ENCODE peak calls at places on chromosomes 13 and 19, in five cellular contexts. One of them, this sample, is unnamed.

GRCh38 chr19:58166268-58166667 is 15.7 kb upstream of the ZNF329 start:
- DNase-seq in K562: no peak
- DNase-seq in astrocyte: no peak
- DNase-seq in fibroblast of lung: no peak
- DNase-seq in GM23338: no peak
- DNase-seq in this sample: no peak

GRCh38 chr19:11321206-11322126 is 18.0 kb downstream of the RAB3D start:
- DNase-seq in K562: no peak
- DNase-seq in GM23338: peak; percentile 48
- DNase-seq in fibroblast of lung: no peak
- DNase-seq in astrocyte: no peak
- DNase-seq in this sample: peak; percentile 31

GRCh38 chr19:51441410-51442390 is 16.6 kb downstream of the SIGLEC8 start:
- DNase-seq in astrocyte: no peak
- DNase-seq in K562: peak; percentile 49
- DNase-seq in GM23338: no peak
- DNase-seq in fibroblast of lung: no peak
- DNase-seq in this sample: peak; percentile 73

GRCh38 chr13:73708393-73708985 is 425.7 kb downstream of the KLF12 start:
- DNase-seq in GM23338: peak; percentile 83
- DNase-seq in astrocyte: peak; percentile 52
- DNase-seq in K562: peak; percentile 36
- DNase-seq in fibroblast of lung: peak; percentile 58
- DNase-seq in this sample: peak; percentile 62

GRCh38 chr13:58032676-58033440 is 401.3 kb downstream of the PCDH17 start:
- DNase-seq in K562: no peak
- DNase-seq in fibroblast of lung: no peak
- DNase-seq in astrocyte: no peak
- DNase-seq in GM23338: no peak
- DNase-seq in this sample: no peak

GRCh38 chr19:3368441-3368795 is 2.0 kb downstream of the NFIC start:
- DNase-seq in K562: peak; percentile 41
- DNase-seq in astrocyte: no peak
- DNase-seq in fibroblast of lung: no peak
- DNase-seq in GM23338: no peak
- DNase-seq in this sample: no peak

GRCh38 chr19:10617409-10618121 is 7.8 kb upstream of the SLC44A2 start:
- DNase-seq in K562: peak; percentile 42
- DNase-seq in fibroblast of lung: peak; percentile 89
- DNase-seq in GM23338: no peak
- DNase-seq in astrocyte: peak; percentile 87
- DNase-seq in this sample: no peak

GRCh38 chr19:12773571-12773970 is 1.8 kb downstream of the HOOK2 start:
- DNase-seq in GM23338: no peak
- DNase-seq in K562: no peak
- DNase-seq in fibroblast of lung: no peak
- DNase-seq in astrocyte: no peak
- DNase-seq in this sample: no peak

GRCh38 chr13:113636266-113636963 is 21.6 kb downstream of the ATP4B start:
- DNase-seq in GM23338: no peak
- DNase-seq in astrocyte: no peak
- DNase-seq in K562: no peak
- DNase-seq in fibroblast of lung: no peak
- DNase-seq in this sample: no peak

GRCh38 chr19:6126335-6126974 is 9.0 kb upstream of the ACSBG2 start:
- DNase-seq in fibroblast of lung: peak; percentile 63
- DNase-seq in K562: peak; percentile 71
- DNase-seq in astrocyte: peak; percentile 41
- DNase-seq in GM23338: peak; percentile 76
- DNase-seq in this sample: peak; percentile 19

GRCh38 chr13:66219493-66219892 is 1010.6 kb downstream of the PCDH9 start:
- DNase-seq in fibroblast of lung: no peak
- DNase-seq in K562: no peak
- DNase-seq in astrocyte: no peak
- DNase-seq in GM23338: no peak
- DNase-seq in this sample: no peak

GRCh38 chr13:33665776-33666175 is 152.2 kb upstream of the RFC3 start:
- DNase-seq in K562: no peak
- DNase-seq in astrocyte: no peak
- DNase-seq in fibroblast of lung: no peak
- DNase-seq in GM23338: no peak
- DNase-seq in this sample: no peak

GRCh38 chr19:54100560-54100959 is at the start of gene OSCAR:
- DNase-seq in K562: no peak
- DNase-seq in GM23338: no peak
- DNase-seq in astrocyte: no peak
- DNase-seq in fibroblast of lung: no peak
- DNase-seq in this sample: no peak

GRCh38 chr19:43300206-43300605 is 30.9 kb upstream of the PSG9 start:
- DNase-seq in GM23338: no peak
- DNase-seq in K562: no peak
- DNase-seq in astrocyte: no peak
- DNase-seq in fibroblast of lung: no peak
- DNase-seq in this sample: no peak

GRCh38 chr13:51435002-51435578 is 17.7 kb downstream of the INTS6 start:
- DNase-seq in fibroblast of lung: no peak
- DNase-seq in astrocyte: no peak
- DNase-seq in K562: no peak
- DNase-seq in GM23338: peak; percentile 39
- DNase-seq in this sample: no peak

GRCh38 chr13:23271331-23271730 is 90.6 kb downstream of the SGCG start:
- DNase-seq in fibroblast of lung: no peak
- DNase-seq in GM23338: no peak
- DNase-seq in astrocyte: no peak
- DNase-seq in K562: no peak
- DNase-seq in this sample: no peak

GRCh38 chr13:67859904-67860303 is 629.8 kb upstream of the PCDH9 start:
- DNase-seq in fibroblast of lung: no peak
- DNase-seq in GM23338: no peak
- DNase-seq in astrocyte: no peak
- DNase-seq in K562: no peak
- DNase-seq in this sample: no peak

GRCh38 chr13:42873081-42873480 is 91.7 kb downstream of the FAM216B start:
- DNase-seq in GM23338: no peak
- DNase-seq in astrocyte: no peak
- DNase-seq in fibroblast of lung: no peak
- DNase-seq in K562: no peak
- DNase-seq in this sample: no peak

GRCh38 chr13:93758575-93758974 is 532.0 kb downstream of the GPC6 start:
- DNase-seq in K562: no peak
- DNase-seq in GM23338: no peak
- DNase-seq in astrocyte: peak; percentile 29
- DNase-seq in fibroblast of lung: peak; percentile 34
- DNase-seq in this sample: no peak

GRCh38 chr19:48461982-48462655 is 6.7 kb downstream of the KCNJ14 start:
- DNase-seq in fibroblast of lung: no peak
- DNase-seq in GM23338: peak; percentile 94
- DNase-seq in K562: peak; percentile 71
- DNase-seq in astrocyte: no peak
- DNase-seq in this sample: no peak

GRCh38 chr13:40484101-40484800 is 182.2 kb downstream of the FOXO1 start:
- DNase-seq in fibroblast of lung: no peak
- DNase-seq in astrocyte: no peak
- DNase-seq in GM23338: no peak
- DNase-seq in K562: no peak
- DNase-seq in this sample: no peak

DNA sequence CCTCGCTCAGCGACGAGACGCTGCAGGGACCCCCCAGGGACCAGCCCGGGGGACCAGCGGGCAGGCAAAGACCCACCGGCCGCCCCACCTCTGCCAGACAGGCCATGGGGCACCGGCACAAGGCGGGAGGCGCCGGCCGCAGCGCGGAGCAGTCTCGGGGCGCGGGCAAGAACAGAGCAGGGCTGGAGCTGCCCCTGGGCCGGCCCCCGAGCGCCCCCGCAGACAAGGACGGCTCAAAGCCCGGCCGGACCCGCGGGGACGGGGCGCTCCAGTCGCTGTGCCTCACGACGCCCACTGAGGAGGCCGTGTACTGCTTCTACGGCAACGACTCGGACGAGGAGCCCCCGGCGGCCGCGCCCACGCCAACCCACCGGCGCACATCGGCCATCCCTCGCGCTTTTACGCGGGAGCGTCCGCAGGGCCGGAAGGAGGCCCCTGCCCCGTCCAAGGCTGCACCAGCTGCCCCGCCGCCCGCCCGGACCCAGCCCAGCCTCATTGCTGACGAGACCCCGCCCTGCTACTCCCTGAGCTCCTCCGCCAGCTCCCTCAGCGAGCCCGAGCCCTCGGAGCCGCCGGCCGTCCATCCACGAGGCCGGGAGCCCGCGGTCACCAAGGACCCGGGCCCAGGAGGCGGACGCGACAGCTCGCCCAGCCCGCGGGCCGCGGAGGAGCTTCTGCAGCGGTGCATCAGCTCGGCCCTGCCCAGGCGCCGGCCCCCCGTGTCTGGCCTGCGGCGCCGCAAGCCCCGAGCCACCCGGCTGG is 11.3 kb downstream of the C19orf25 start:
- DNase-seq in fibroblast of lung: no peak
- DNase-seq in GM23338: no peak
- DNase-seq in K562: no peak
- DNase-seq in astrocyte: no peak
- DNase-seq in this sample: no peak
- TF ChIP-seq EZH2 in fibroblast of lung: no peak
- TF ChIP-seq EZH2 in GM23338: peak; percentile 72
- TF ChIP-seq EZH2 in K562: no peak
- TF ChIP-seq EZH2 in astrocyte: peak; percentile 74
- TF ChIP-seq EZH2 in this sample: no peak

DNA sequence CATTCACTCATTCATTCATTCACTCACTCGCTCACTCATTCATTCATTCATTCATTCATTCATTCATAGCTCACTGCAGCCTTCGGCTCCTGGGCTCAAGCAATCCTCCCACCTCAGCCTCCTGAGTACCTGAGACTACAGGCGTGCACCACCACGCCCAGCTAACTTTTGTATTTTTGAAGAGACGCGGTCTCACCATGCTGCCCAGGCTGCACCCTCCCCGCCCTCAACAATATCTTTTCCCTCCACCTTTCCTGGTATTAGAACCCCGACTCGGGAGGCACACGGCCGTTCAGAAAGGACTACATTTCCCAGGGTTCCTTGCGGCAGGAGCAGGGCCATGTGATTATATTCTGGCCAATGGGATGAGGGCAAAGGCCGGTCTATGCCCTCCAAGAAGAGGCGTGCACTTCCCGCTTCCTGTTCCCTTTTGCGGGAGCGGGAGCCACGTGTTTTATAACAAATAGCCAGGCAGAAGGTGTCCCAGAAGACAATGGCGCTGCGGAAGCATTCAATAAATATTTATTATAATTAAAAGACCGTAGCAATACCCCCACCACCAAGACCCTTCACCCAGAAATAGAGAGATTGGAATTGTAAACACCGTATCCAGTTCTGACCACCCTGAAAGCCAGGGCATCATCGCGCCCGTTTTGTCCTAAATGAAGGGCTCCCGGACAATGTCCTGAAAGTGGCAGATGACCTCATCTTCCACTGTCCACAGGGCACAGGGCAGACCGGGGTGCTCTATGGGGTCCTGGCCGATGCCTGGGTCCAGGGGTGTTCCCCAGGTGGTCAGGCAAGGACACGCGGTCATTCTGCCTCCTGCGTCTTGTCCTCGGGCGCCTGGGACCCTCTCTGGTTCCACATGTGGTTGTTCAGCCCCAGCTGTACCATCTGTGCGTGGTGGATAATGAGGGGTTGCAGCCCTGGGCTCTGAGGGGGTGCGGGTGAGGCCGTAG is 15.8 kb downstream of the TICAM1 start:
- DNase-seq in astrocyte: peak; percentile 86
- DNase-seq in fibroblast of lung: peak; percentile 92
- DNase-seq in GM23338: peak; percentile 98
- DNase-seq in K562: peak; percentile 99
- DNase-seq in this sample: peak; percentile 92
- H3K4me2 ChIP-seq in astrocyte: peak overlapping the region; percentile 75
- H3K4me2 ChIP-seq in fibroblast of lung: no peak overlapping the region
- H3K4me2 ChIP-seq in GM23338: no peak overlapping the region
- H3K4me2 ChIP-seq in K562: peak overlapping the region; percentile 72
- H3K4me2 ChIP-seq in this sample: peak overlapping the region; percentile 69

DNA sequence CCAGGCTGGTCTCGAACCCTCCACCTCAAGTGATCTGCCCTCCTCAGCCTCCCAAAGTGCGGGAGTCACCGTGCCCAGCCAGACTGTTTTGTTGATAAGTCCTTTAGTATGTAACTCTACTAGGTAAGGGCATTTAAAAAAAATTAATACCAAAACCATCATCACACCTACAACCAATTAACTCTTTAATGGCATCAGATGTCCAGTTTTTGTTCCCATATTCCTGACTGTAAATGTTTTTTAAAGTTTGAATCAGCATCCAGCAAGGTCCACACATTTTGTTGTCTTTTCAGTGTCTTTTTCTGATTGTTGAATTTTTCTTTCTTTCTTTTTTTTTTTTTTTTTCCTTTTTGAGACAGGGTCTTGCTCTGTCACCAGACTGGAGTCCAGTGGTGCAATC is 5.6 kb downstream of the FCGRT start:
- DNase-seq in fibroblast of lung: no peak
- DNase-seq in K562: no peak
- DNase-seq in GM23338: no peak
- DNase-seq in astrocyte: no peak
- DNase-seq in this sample: no peak
- TF ChIP-seq EZH2 in fibroblast of lung: no peak
- TF ChIP-seq EZH2 in K562: no peak
- TF ChIP-seq EZH2 in GM23338: no peak
- TF ChIP-seq EZH2 in astrocyte: no peak
- TF ChIP-seq EZH2 in this sample: no peak

GRCh38 chr13:111623743-111624505 is 303.5 kb downstream of the TEX29 start:
- DNase-seq in GM23338: no peak
- DNase-seq in K562: no peak
- DNase-seq in astrocyte: no peak
- DNase-seq in fibroblast of lung: no peak
- DNase-seq in this sample: no peak
- H3K4me2 ChIP-seq in GM23338: no peak overlapping the region
- H3K4me2 ChIP-seq in K562: no peak overlapping the region
- H3K4me2 ChIP-seq in astrocyte: no peak overlapping the region
- H3K4me2 ChIP-seq in fibroblast of lung: no peak overlapping the region
- H3K4me2 ChIP-seq in this sample: no peak overlapping the region

DNA sequence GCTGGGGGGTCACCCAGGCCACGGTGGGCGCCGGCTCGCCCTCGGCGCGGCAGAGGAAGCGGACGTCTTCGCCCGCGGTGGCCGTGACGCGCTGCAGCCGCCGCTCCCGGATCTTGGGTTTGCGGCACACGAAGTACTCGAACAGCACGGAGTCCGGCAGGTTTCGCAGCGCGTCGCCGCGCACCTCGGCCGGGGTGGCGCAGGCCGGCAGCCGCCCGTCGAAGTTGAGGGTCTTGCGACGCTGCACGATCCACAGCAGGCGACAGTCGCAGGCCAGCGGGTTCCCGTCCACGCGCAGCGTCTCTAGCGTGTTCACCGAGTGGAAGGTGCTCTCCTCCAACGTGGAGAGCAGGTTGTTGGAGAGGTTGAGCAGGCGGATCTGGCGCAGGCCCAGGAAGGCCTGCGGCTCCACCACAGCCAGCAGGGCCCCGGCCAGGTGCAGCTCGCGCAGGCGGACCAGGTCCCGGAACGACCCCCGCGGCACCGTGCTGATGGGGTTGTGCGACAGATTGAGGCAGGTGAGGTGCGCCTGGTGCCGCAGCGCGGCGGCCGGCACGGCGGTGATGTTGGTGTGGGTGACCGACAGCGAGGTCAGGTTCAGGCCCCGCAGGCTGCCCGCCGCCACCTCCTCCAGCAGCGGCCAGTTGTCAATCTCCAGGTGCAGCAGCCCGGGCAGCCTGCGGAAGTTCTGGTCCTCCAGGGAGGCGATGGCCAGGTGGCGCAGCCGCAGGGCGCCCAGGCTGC is 8.6 kb upstream of the PEAK3 start:
- DNase-seq in fibroblast of lung: no peak
- DNase-seq in GM23338: peak; percentile 65
- DNase-seq in astrocyte: no peak
- DNase-seq in K562: no peak
- DNase-seq in this sample: no peak
- TF ChIP-seq EZH2 in fibroblast of lung: peak; percentile 87
- TF ChIP-seq EZH2 in GM23338: peak; percentile 59
- TF ChIP-seq EZH2 in astrocyte: peak; percentile 70
- TF ChIP-seq EZH2 in K562: no peak
- TF ChIP-seq EZH2 in this sample: no peak